ENCODE peak calls at places on chromosomes 11 and 22, in four cellular contexts. Q is T-cell, G is fibroblast of lung, X is HCT116. R is an unnamed sample.

GRCh38 chr11:12287009-12287373 is 90.4 kb upstream of the PARVA start:
- DNase-seq in Q (no peak), G (peak), X (peak), R (no peak)

GRCh38 chr22:47817380-47817779 is 1054.9 kb downstream of the TBC1D22A start:
- DNase-seq in Q (no peak), G (no peak), X (no peak), R (no peak)

GRCh38 chr22:37898441-37899181 is 7.5 kb upstream of the MICALL1 start:
- DNase-seq in Q (no peak), G (peak), X (no peak), R (no peak)

GRCh38 chr11:108847288-108847687 is 182.4 kb downstream of the DDX10 start:
- DNase-seq in Q (no peak), G (no peak), X (no peak), R (no peak)

GRCh38 chr11:1161410-1162152 is 3.8 kb downstream of the MUC5AC start:
- DNase-seq in Q (no peak), G (no peak), X (no peak), R (no peak)

GRCh38 chr22:39526736-39527171 is 5.8 kb downstream of the RPS19BP1 start:
- DNase-seq in Q (no peak), G (no peak), X (no peak), R (no peak)

GRCh38 chr11:92861641-92862040 is 107.8 kb upstream of the MTNR1B start:
- DNase-seq in Q (no peak), G (no peak), X (no peak), R (no peak)

GRCh38 chr11:127902405-127902804 is 685.0 kb downstream of the ETS1 start:
- DNase-seq in Q (no peak), G (no peak), X (no peak), R (no peak)

GRCh38 chr11:44456544-44457270 is 108.8 kb upstream of the CD82 start:
- DNase-seq in Q (no peak), G (no peak), X (peak), R (no peak)

GRCh38 chr11:17611503-17612220 is 64.6 kb downstream of the OTOG start:
- DNase-seq in Q (peak), G (no peak), X (no peak), R (no peak)

GRCh38 chr11:124669193-124669592 is 4.3 kb downstream of the SIAE start:
- DNase-seq in Q (no peak), G (peak), X (peak), R (peak)

GRCh38 chr11:13896175-13896989 is 66.1 kb upstream of the SPON1 start:
- DNase-seq in Q (no peak), G (no peak), X (no peak), R (no peak)

GRCh38 chr22:45868586-45869443 is 108.1 kb downstream of the WNT7B start:
- DNase-seq in Q (peak), G (no peak), X (no peak), R (no peak)

GRCh38 chr11:13963169-13963948 is 836 bp downstream of the SPON1 start:
- DNase-seq in Q (no peak), G (peak), X (no peak), R (no peak)

GRCh38 chr11:34146866-34147265 is 41.4 kb downstream of the NAT10 start:
- DNase-seq in Q (no peak), G (no peak), X (no peak), R (no peak)

GRCh38 chr11:68927280-68928107 is 23.8 kb downstream of the IGHMBP2 start:
- DNase-seq in Q (no peak), G (peak), X (no peak), R (no peak)

GRCh38 chr11:46947399-46948077 is 11.0 kb downstream of the CSTPP1 start:
- DNase-seq in Q (no peak), G (no peak), X (no peak), R (peak)

GRCh38 chr11:97361812-97362378 is 972.1 kb downstream of the JRKL start:
- DNase-seq in Q (no peak), G (peak), X (no peak), R (no peak)

GRCh38 chr11:44408141-44408540 is 98.2 kb upstream of the ALX4 start:
- DNase-seq in Q (no peak), G (no peak), X (no peak), R (no peak)

GRCh38 chr11:62851807-62852522 is 12.6 kb upstream of the WDR74 start:
- DNase-seq in Q (no peak), G (no peak), X (no peak), R (no peak)

GRCh38 chr11:64240467-64241174 is at the start of gene FKBP2:
- DNase-seq in Q (peak), G (peak), X (peak), R (peak)

GRCh38 chr22:37019309-37020191 is at the start of the genes MPST and TST:
- DNase-seq in Q (no peak), G (peak), X (no peak), R (peak)

GRCh38 chr11:69012092-69013008 is 696 bp downstream of the MRGPRF start:
- DNase-seq in Q (no peak), G (peak), X (no peak), R (no peak)

GRCh38 chr11:32402836-32403235 is 32.5 kb downstream of the WT1 start:
- DNase-seq in Q (no peak), G (no peak), X (no peak), R (no peak)

GRCh38 chr11:107018902-107019493 is 722 bp upstream of the GUCY1A2 start:
- DNase-seq in Q (no peak), G (peak), X (no peak), R (no peak)

GRCh38 chr11:103552086-103552485 is 442.9 kb downstream of the DYNC2H1 start:
- DNase-seq in Q (no peak), G (no peak), X (no peak), R (no peak)

GRCh38 chr11:35786918-35787557 is 124.5 kb downstream of the TRIM44 start:
- DNase-seq in Q (no peak), G (peak), X (no peak), R (no peak)

GRCh38 chr22:33746501-33746928 is 173.8 kb downstream of the LARGE1 start:
- DNase-seq in Q (no peak), G (no peak), X (no peak), R (no peak)

GRCh38 chr11:119990306-119991021 is 147.4 kb downstream of the TRIM29 start:
- DNase-seq in Q (no peak), G (peak), X (no peak), R (no peak)

GRCh38 chr11:19735512-19735911 is 22.9 kb downstream of the NAV2 start:
- DNase-seq in Q (no peak), G (peak), X (no peak), R (no peak)

GRCh38 chr11:10488581-10489443 is 33.7 kb downstream of the AMPD3 start:
- DNase-seq in Q (peak), G (no peak), X (no peak), R (no peak)

GRCh38 chr11:58787903-58788302 is 56.2 kb upstream of the GLYAT start:
- DNase-seq in Q (no peak), G (peak), X (no peak), R (no peak)

GRCh38 chr11:2533642-2534115 is 88.9 kb downstream of the KCNQ1 start:
- DNase-seq in Q (no peak), G (peak), X (peak), R (no peak)

GRCh38 chr11:44887598-44887997 is 63.1 kb downstream of the TP53I11 start:
- DNase-seq in Q (no peak), G (no peak), X (no peak), R (no peak)